ENCODE peak calls at places on chromosomes 16 and 17, in seven cellular contexts. M is KG1; G is naive thymus-derived CD8-positive, alpha-beta T cell; C is stimulated activated effector memory CD8-positive, alpha-beta T cell treated with anti-CD3 and anti-CD28 coated beads, Interleukin-12 subunit alpha, Interleukin-12 subunit beta, amount 100 ng/mL, for 72 hours; U is breast epithelium; T is chondrocyte; O is activated CD4-positive, alpha-beta T cell treated with anti-CD3 and anti-CD28 coated beads, Interleukin-2, amount 50 U/mL, for 4 hours. D is an unnamed sample.

GRCh38 chr16:63372283-63372682 is 1336.0 kb upstream of the CDH8 start:
- DNase-seq in M (no peak), G (no peak), C (no peak), U (no peak), T (no peak), O (no peak), D (no peak)

GRCh38 chr16:51982715-51983680 is 563.9 kb downstream of the TOX3 start:
- DNase-seq in M (peak; percentile 5), G (no peak), C (no peak), U (no peak), T (no peak), O (no peak), D (no peak)

GRCh38 chr17:38574712-38575111 is 31.0 kb downstream of the SRCIN1 start:
- DNase-seq in M (no peak), G (no peak), C (no peak), U (no peak), T (no peak), O (no peak), D (no peak)

GRCh38 chr17:49555495-49556018 is 20.1 kb upstream of the NXPH3 start:
- DNase-seq in M (no peak), G (no peak), C (no peak), U (no peak), T (no peak), O (no peak), D (no peak)

GRCh38 chr17:49819118-49819517 is 28.8 kb downstream of the TAC4 start:
- DNase-seq in M (no peak), G (no peak), C (no peak), U (no peak), T (no peak), O (peak; percentile 11), D (no peak)

GRCh38 chr16:74064120-74064735 is 232.4 kb upstream of the PSMD7 start:
- DNase-seq in M (no peak), G (no peak), C (no peak), U (no peak), T (no peak), O (no peak), D (no peak)

GRCh38 chr17:5585814-5586558 is 1.7 kb upstream of the NLRP1 start:
- DNase-seq in M (no peak), G (no peak), C (no peak), U (no peak), T (no peak), O (no peak), D (no peak)

GRCh38 chr17:63966646-63967265 is 6.0 kb downstream of the SCN4A start:
- DNase-seq in M (no peak), G (peak; percentile 55), C (no peak), U (no peak), T (no peak), O (no peak), D (no peak)

GRCh38 chr16:90077757-90078593 is 844 bp upstream of the PRDM7 start:
- DNase-seq in M (no peak), G (peak; percentile 57), C (peak; percentile 14), U (no peak), T (no peak), O (peak; percentile 15), D (no peak)

GRCh38 chr16:11151156-11151904 is 104.7 kb downstream of the SOCS1 start:
- DNase-seq in M (no peak), G (no peak), C (no peak), U (no peak), T (peak; percentile 34), O (no peak), D (no peak)

GRCh38 chr17:80694992-80695912 is 150.6 kb downstream of the RPTOR start:
- DNase-seq in M (no peak), G (no peak), C (no peak), U (no peak), T (no peak), O (no peak), D (no peak)

GRCh38 chr17:78862073-78863023 is 21.7 kb upstream of the USP36 start:
- DNase-seq in M (no peak), G (no peak), C (no peak), U (no peak), T (no peak), O (no peak), D (no peak)

GRCh38 chr17:3916825-3917224 is 560 bp upstream of the P2RX1 start:
- DNase-seq in M (peak; percentile 45), G (no peak), C (no peak), U (no peak), T (no peak), O (no peak), D (no peak)

GRCh38 chr17:39702901-39703893 is 3.3 kb downstream of the ERBB2 start:
- DNase-seq in M (no peak), G (no peak), C (no peak), U (peak; percentile 71), T (no peak), O (no peak), D (no peak)

GRCh38 chr16:47774661-47775060 is 313.5 kb downstream of the PHKB start:
- DNase-seq in M (no peak), G (no peak), C (no peak), U (no peak), T (no peak), O (no peak), D (no peak)

GRCh38 chr16:87070657-87071056 is 246.5 kb downstream of the C16orf95 start:
- DNase-seq in M (no peak), G (no peak), C (no peak), U (no peak), T (no peak), O (no peak), D (no peak)

GRCh38 chr17:42775534-42776098 is 2.4 kb downstream of the VPS25 start:
- DNase-seq in M (no peak), G (no peak), C (no peak), U (no peak), T (no peak), O (no peak), D (no peak)

GRCh38 chr17:17670701-17671319 is 10.4 kb upstream of the RAI1 start:
- DNase-seq in M (no peak), G (no peak), C (no peak), U (no peak), T (no peak), O (no peak), D (no peak)

GRCh38 chr16:56999409-57000270 is 10.3 kb downstream of the NLRC5 start:
- DNase-seq in M (no peak), G (peak; percentile 39), C (no peak), U (no peak), T (no peak), O (peak; percentile 20), D (no peak)

GRCh38 chr16:75506567-75506966 is 11.3 kb upstream of the CHST6 start:
- DNase-seq in M (no peak), G (no peak), C (no peak), U (no peak), T (no peak), O (no peak), D (no peak)

GRCh38 chr16:48607056-48607825 is 2.7 kb downstream of the N4BP1 start:
- DNase-seq in M (no peak), G (no peak), C (no peak), U (no peak), T (no peak), O (no peak), D (no peak)

GRCh38 chr16:85235988-85236831 is 123.9 kb upstream of the CIBAR2 start:
- DNase-seq in M (no peak), G (no peak), C (no peak), U (no peak), T (no peak), O (no peak), D (peak; percentile 69)